ENCODE peak calls at places on chromosomes 3 and 15, in five cellular contexts. R is activated naive CD8-positive, alpha-beta T cell treated with anti-CD3 and anti-CD28 coated beads for 36 hours; Y is HCT116; I is NCI-H2081; H is progenitor cell of endocrine pancreas. Z is an unnamed sample.

GRCh38 chr15:73838795-73839565 is 34.4 kb upstream of the TBC1D21 start:
- DNase-seq in H (no peak), I (no peak), R (no peak), Y (no peak), Z (peak; percentile 58)

GRCh38 chr3:127134466-127134865 is 58.5 kb upstream of the PRR23E start:
- DNase-seq in R (no peak), I (no peak), Y (no peak), H (no peak), Z (no peak)

GRCh38 chr3:72177075-72178050 is 392.4 kb upstream of the PROK2 start:
- DNase-seq in R (peak; percentile 27), Y (no peak), H (no peak), I (no peak), Z (peak; percentile 81)

GRCh38 chr15:90562669-90563068 is 32.9 kb downstream of the CRTC3 start:
- DNase-seq in I (no peak), Y (no peak), H (no peak), R (no peak), Z (no peak)

GRCh38 chr3:40574661-40575060 is 49.9 kb downstream of the ZNF621 start:
- DNase-seq in Y (no peak), R (no peak), I (peak; percentile 14), H (no peak), Z (peak; percentile 63)

GRCh38 chr3:157769378-157769777 is 266.2 kb upstream of the VEPH1 start:
- DNase-seq in R (no peak), Y (no peak), I (no peak), H (no peak), Z (no peak)

GRCh38 chr15:76973362-76973743 is 21.6 kb upstream of the PSTPIP1 start:
- DNase-seq in R (peak; percentile 71), Y (peak; percentile 22), I (no peak), H (no peak), Z (no peak)

GRCh38 chr3:55543228-55543627 is 56.1 kb upstream of the WNT5A start:
- DNase-seq in R (no peak), H (no peak), I (no peak), Y (no peak), Z (no peak)

GRCh38 chr3:59946401-59946800 is 896.6 kb upstream of the CFAP20DC start:
- DNase-seq in Y (no peak), H (no peak), R (no peak), I (no peak), Z (no peak)

GRCh38 chr3:179563298-179563934 is 690 bp downstream of the ACTL6A start:
- DNase-seq in H (peak; percentile 69), R (peak; percentile 80), Y (peak; percentile 48), I (peak; percentile 71), Z (peak; percentile 74)

GRCh38 chr15:87623832-87624231 is 632.7 kb downstream of the NTRK3 start:
- DNase-seq in R (no peak), Y (no peak), H (no peak), I (no peak), Z (no peak)

GRCh38 chr3:146187334-146187950 is 26.5 kb upstream of the PLOD2 start:
- DNase-seq in Y (peak; percentile 29), H (no peak), I (peak; percentile 40), R (no peak), Z (no peak)

GRCh38 chr15:74146277-74146800 is 16.0 kb downstream of the ISLR2 start:
- DNase-seq in H (no peak), I (no peak), Y (no peak), R (no peak), Z (no peak)

GRCh38 chr3:195064300-195064931 is 206.5 kb downstream of the XXYLT1 start:
- DNase-seq in I (no peak), Y (no peak), H (no peak), R (no peak), Z (no peak)

GRCh38 chr15:99366013-99366412 is 114.7 kb downstream of the LRRC28 start:
- DNase-seq in I (no peak), R (no peak), H (no peak), Y (no peak), Z (no peak)

GRCh38 chr3:175433026-175433668 is 574.0 kb downstream of the NAALADL2 start:
- DNase-seq in Y (no peak), R (no peak), H (no peak), I (no peak), Z (no peak)

GRCh38 chr15:75436861-75437260 is 14.6 kb downstream of the SIN3A start:
- DNase-seq in Y (no peak), R (no peak), I (no peak), H (no peak), Z (no peak)

GRCh38 chr15:29986946-29987345 is 95.8 kb upstream of the GOLGA8J start:
- DNase-seq in Y (no peak), H (no peak), R (no peak), I (no peak), Z (no peak)

GRCh38 chr3:64440498-64440897 is 215.2 kb upstream of the PRICKLE2 start:
- DNase-seq in R (no peak), Y (no peak), I (no peak), H (no peak), Z (no peak)

GRCh38 chr15:65869954-65870871 is 922 bp downstream of the RAB11A start:
- DNase-seq in I (peak; percentile 27), R (peak; percentile 15), H (peak; percentile 14), Y (no peak), Z (peak; percentile 66)

GRCh38 chr3:172536993-172537419 is 13.8 kb upstream of the TNFSF10 start:
- DNase-seq in I (no peak), R (no peak), H (no peak), Y (no peak), Z (no peak)

GRCh38 chr3:193744048-193744821 is 151.2 kb downstream of the OPA1 start:
- DNase-seq in R (no peak), H (no peak), Y (no peak), I (peak; percentile 98), Z (no peak)

GRCh38 chr15:77312523-77312922 is 107.4 kb downstream of the PEAK1 start:
- DNase-seq in R (no peak), Y (no peak), I (no peak), H (no peak), Z (no peak)

GRCh38 chr3:119184808-119185690 is 11.7 kb downstream of the UPK1B start:
- DNase-seq in Y (no peak), H (no peak), R (no peak), I (no peak), Z (no peak)

GRCh38 chr15:62940359-62940754 is 102.2 kb upstream of the TPM1 start:
- DNase-seq in R (no peak), Y (no peak), H (no peak), I (no peak), Z (no peak)

GRCh38 chr3:187875868-187876267 is 130.6 kb upstream of the BCL6 start:
- DNase-seq in H (no peak), R (no peak), Y (no peak), I (no peak), Z (no peak)

GRCh38 chr3:3806856-3807255 is 7.6 kb downstream of the LRRN1 start:
- DNase-seq in R (no peak), I (no peak), H (no peak), Y (no peak), Z (no peak)

GRCh38 chr3:908839-909238 is 184.0 kb upstream of the CNTN6 start:
- DNase-seq in Y (no peak), R (no peak), I (no peak), H (no peak), Z (no peak)

GRCh38 chr3:74267583-74268184 is 346.8 kb downstream of the CNTN3 start:
- DNase-seq in H (no peak), R (no peak), Y (no peak), I (peak; percentile 13), Z (peak; percentile 22)

GRCh38 chr3:139935866-139936817 is 1.2 kb downstream of the CLSTN2 start:
- DNase-seq in H (no peak), R (no peak), I (peak; percentile 32), Y (no peak), Z (no peak)

GRCh38 chr3:12898980-12899755 is 57.8 kb upstream of the RPL32 start:
- DNase-seq in Y (no peak), R (no peak), I (no peak), H (no peak), Z (peak; percentile 84)

GRCh38 chr3:12853803-12854202 is 12.4 kb upstream of the RPL32 start:
- DNase-seq in Y (no peak), R (no peak), I (no peak), H (no peak), Z (no peak)

GRCh38 chr3:36418296-36418695 is 38.0 kb downstream of the STAC start:
- DNase-seq in R (no peak), H (no peak), Y (no peak), I (no peak), Z (no peak)

GRCh38 chr3:36025232-36025631 is 355.1 kb upstream of the STAC start:
- DNase-seq in H (no peak), R (no peak), Y (no peak), I (no peak), Z (no peak)

GRCh38 chr3:191290311-191291025 is 38.7 kb upstream of the CCDC50 start:
- DNase-seq in H (no peak), I (no peak), R (no peak), Y (no peak), Z (no peak)